ENCODE peak calls at places on chromosome 1, in five cellular contexts. M, P, A, V and N are unnamed samples.

GRCh38 chr1:146032613-146033219 is 11.2 kb upstream of the HJV start:
- DNase-seq in A (peak), P (no peak), M (no peak), V (peak), N (no peak)

GRCh38 chr1:27527223-27527856 is 37.4 kb upstream of the WASF2 start:
- DNase-seq in A (peak), V (peak), P (no peak), M (no peak), N (no peak)

GRCh38 chr1:186715887-186716809 is 35.9 kb upstream of the PTGS2 start:
- DNase-seq in P (no peak), V (no peak), M (no peak), A (peak), N (no peak)

GRCh38 chr1:219544163-219544846 is 68.6 kb downstream of the ZC3H11B start:
- DNase-seq in P (no peak), A (no peak), V (no peak), M (no peak), N (no peak)

GRCh38 chr1:204151562-204152309 is at the start of gene ETNK2:
- DNase-seq in M (no peak), V (peak), A (peak), P (no peak), N (peak)

GRCh38 chr1:10033359-10033845 is 644 bp downstream of the UBE4B start:
- DNase-seq in P (no peak), V (no peak), M (no peak), A (peak), N (no peak)

GRCh38 chr1:117656202-117656641 is 50.4 kb downstream of the TENT5C start:
- DNase-seq in A (no peak), P (no peak), V (peak), M (no peak), N (no peak)

GRCh38 chr1:227883641-227884301 is 64.0 kb downstream of the WNT9A start:
- DNase-seq in A (no peak), M (no peak), P (no peak), V (no peak), N (peak)

GRCh38 chr1:184406454-184406853 is 19.6 kb downstream of the C1orf21 start:
- DNase-seq in M (no peak), P (no peak), V (no peak), A (no peak), N (no peak)

GRCh38 chr1:8359617-8360481 is 41.9 kb downstream of the SLC45A1 start:
- DNase-seq in V (no peak), P (no peak), M (no peak), A (no peak), N (peak)

GRCh38 chr1:154807048-154807591 is 63.0 kb downstream of the KCNN3 start:
- DNase-seq in V (no peak), P (no peak), A (no peak), M (no peak), N (no peak)

GRCh38 chr1:235236128-235236527 is 75.1 kb upstream of the RBM34 start:
- DNase-seq in P (no peak), M (no peak), A (no peak), V (no peak), N (no peak)

GRCh38 chr1:26582836-26583460 is 53.4 kb downstream of the RPS6KA1 start:
- DNase-seq in V (no peak), A (peak), P (no peak), M (peak), N (peak)

GRCh38 chr1:29845910-29846309 is 609.6 kb downstream of the PTPRU start:
- DNase-seq in P (no peak), V (no peak), M (no peak), A (no peak), N (no peak)

GRCh38 chr1:46062651-46063319 is 69.6 kb downstream of the PIK3R3 start:
- DNase-seq in M (no peak), P (no peak), A (no peak), V (peak), N (no peak)

GRCh38 chr1:67883069-67883468 is 49.8 kb upstream of the GNG12 start:
- DNase-seq in P (no peak), A (peak), M (no peak), V (no peak), N (no peak)